ENCODE peak calls at places on chromosomes 11 and 22, in ten cellular contexts. H is K562, M is GM12892, I is tibial nerve, V is breast epithelium, K is vagina, T is HCT116, A is A549, Q is Peyer's patch, U is body of pancreas. Y is an unnamed sample.

GRCh38 chr11:108561535-108561991 is 32.0 kb downstream of the EXPH5 start:
- DNase-seq in H (no peak), M (no peak), I (no peak), V (no peak), K (no peak), T (no peak), A (no peak), Q (no peak), U (no peak), Y (no peak)

GRCh38 chr22:42742940-42743339 is 22.3 kb upstream of the A4GALT start:
- DNase-seq in H (peak), M (no peak), I (no peak), V (no peak), K (no peak), T (no peak), A (no peak), Q (no peak), U (no peak), Y (no peak)

GRCh38 chr11:73273246-73273890 is 1.2 kb downstream of the P2RY6 start:
- DNase-seq in H (no peak), M (no peak), I (peak), V (no peak), K (no peak), T (no peak), A (no peak), Q (peak), U (no peak), Y (no peak)

GRCh38 chr11:17738350-17739207 is 4.0 kb downstream of the KCNC1 start:
- DNase-seq in H (peak), M (no peak), I (no peak), V (peak), K (no peak), T (no peak), A (no peak), Q (peak), U (no peak), Y (no peak)

GRCh38 chr11:126647735-126648134 is 292.2 kb downstream of the ST3GAL4 start:
- DNase-seq in H (no peak), M (no peak), I (no peak), V (no peak), K (no peak), T (peak), A (peak), Q (no peak), U (no peak), Y (peak)

GRCh38 chr11:27347949-27348879 is 14.8 kb downstream of the CCDC34 start:
- DNase-seq in H (no peak), M (no peak), I (no peak), V (no peak), K (no peak), T (no peak), A (no peak), Q (no peak), U (no peak), Y (no peak)

GRCh38 chr11:116882386-116882785 is 45.0 kb upstream of the APOA1 start:
- DNase-seq in H (no peak), M (no peak), I (no peak), V (no peak), K (no peak), T (peak), A (no peak), Q (no peak), U (no peak), Y (no peak)

GRCh38 chr11:110179064-110179463 is 85.9 kb downstream of the ZC3H12C start:
- DNase-seq in H (no peak), M (no peak), I (no peak), V (no peak), K (no peak), T (no peak), A (no peak), Q (no peak), U (no peak), Y (no peak)

GRCh38 chr11:69089258-69089657 is 40.5 kb downstream of the TPCN2 start:
- DNase-seq in H (no peak), M (no peak), I (no peak), V (no peak), K (no peak), T (no peak), A (no peak), Q (no peak), U (peak), Y (peak)

GRCh38 chr22:30294066-30294465 is 4.8 kb upstream of the CASTOR1 start:
- DNase-seq in H (no peak), M (no peak), I (no peak), V (no peak), K (no peak), T (no peak), A (no peak), Q (no peak), U (no peak), Y (no peak)

GRCh38 chr11:40129276-40129675 is 1330.2 kb downstream of the LRRC4C start:
- DNase-seq in H (no peak), M (no peak), I (no peak), V (no peak), K (no peak), T (no peak), A (no peak), Q (no peak), U (no peak), Y (no peak)

GRCh38 chr11:41920374-41920773 is 460.9 kb upstream of the LRRC4C start:
- DNase-seq in H (no peak), M (no peak), I (no peak), V (no peak), K (no peak), T (no peak), A (no peak), Q (no peak), U (no peak), Y (no peak)

GRCh38 chr11:123624974-123625373 is 29.4 kb downstream of the SCN3B start:
- DNase-seq in H (no peak), M (no peak), I (no peak), V (no peak), K (no peak), T (no peak), A (no peak), Q (no peak), U (no peak), Y (no peak)

GRCh38 chr11:17412488-17413180 is 24.2 kb upstream of the KCNJ11 start:
- DNase-seq in H (no peak), M (no peak), I (no peak), V (no peak), K (no peak), T (no peak), A (no peak), Q (no peak), U (no peak), Y (no peak)

GRCh38 chr11:88494857-88495256 is 157.3 kb upstream of the CTSC start:
- DNase-seq in H (peak), M (no peak), I (no peak), V (no peak), K (no peak), T (no peak), A (no peak), Q (no peak), U (no peak), Y (no peak)

GRCh38 chr11:113248702-113249490 is 65.5 kb upstream of the TTC12 start:
- DNase-seq in H (no peak), M (no peak), I (no peak), V (no peak), K (no peak), T (no peak), A (no peak), Q (no peak), U (no peak), Y (no peak)

GRCh38 chr11:117315285-117316196 is 515 bp downstream of the BACE1 start:
- DNase-seq in H (no peak), M (no peak), I (no peak), V (no peak), K (no peak), T (no peak), A (no peak), Q (no peak), U (no peak), Y (peak)

GRCh38 chr11:2931771-2932738 is 2.8 kb upstream of the PHLDA2 start:
- DNase-seq in H (no peak), M (no peak), I (no peak), V (peak), K (no peak), T (no peak), A (no peak), Q (peak), U (peak), Y (no peak)

GRCh38 chr11:119726585-119727522 is 2.1 kb downstream of the NECTIN1 start:
- DNase-seq in H (no peak), M (no peak), I (no peak), V (no peak), K (no peak), T (no peak), A (no peak), Q (no peak), U (no peak), Y (no peak)

GRCh38 chr11:134391656-134392055 is 20.4 kb downstream of the B3GAT1 start:
- DNase-seq in H (no peak), M (no peak), I (no peak), V (no peak), K (no peak), T (no peak), A (no peak), Q (no peak), U (no peak), Y (no peak)

GRCh38 chr11:2805388-2806057 is 80.1 kb downstream of the CDKN1C start:
- DNase-seq in H (no peak), M (no peak), I (peak), V (peak), K (no peak), T (no peak), A (no peak), Q (peak), U (peak), Y (no peak)

GRCh38 chr11:46296520-46297448 is 19.3 kb downstream of the CREB3L1 start:
- DNase-seq in H (peak), M (no peak), I (no peak), V (no peak), K (no peak), T (no peak), A (no peak), Q (no peak), U (no peak), Y (no peak)

GRCh38 chr11:3745161-3745560 is 52.2 kb downstream of the NUP98 start:
- DNase-seq in H (no peak), M (no peak), I (no peak), V (no peak), K (no peak), T (no peak), A (no peak), Q (no peak), U (no peak), Y (no peak)

GRCh38 chr11:65786786-65787636 is at the start of gene OVOL1:
- DNase-seq in H (no peak), M (no peak), I (no peak), V (peak), K (no peak), T (peak), A (no peak), Q (peak), U (peak), Y (no peak)

GRCh38 chr11:17606206-17607082 is 59.4 kb downstream of the OTOG start:
- DNase-seq in H (peak), M (no peak), I (no peak), V (no peak), K (peak), T (no peak), A (no peak), Q (no peak), U (no peak), Y (no peak)

GRCh38 chr11:68532719-68533369 is 72.3 kb downstream of the PPP6R3 start:
- DNase-seq in H (no peak), M (no peak), I (no peak), V (no peak), K (no peak), T (no peak), A (no peak), Q (no peak), U (no peak), Y (no peak)

GRCh38 chr11:82577246-82577645 is 156.4 kb downstream of the FAM181B start:
- DNase-seq in H (no peak), M (no peak), I (no peak), V (no peak), K (no peak), T (no peak), A (no peak), Q (no peak), U (no peak), Y (no peak)

GRCh38 chr22:23538502-23538860 is 41.6 kb downstream of the IGLL1 start:
- DNase-seq in H (peak), M (no peak), I (no peak), V (no peak), K (no peak), T (no peak), A (no peak), Q (peak), U (no peak), Y (no peak)

GRCh38 chr11:102216433-102217163 is 100.7 kb upstream of the BIRC3 start:
- DNase-seq in H (no peak), M (no peak), I (no peak), V (no peak), K (no peak), T (no peak), A (no peak), Q (no peak), U (no peak), Y (no peak)

GRCh38 chr22:38069372-38070249 is 12.4 kb downstream of the PICK1 start:
- DNase-seq in H (peak), M (no peak), I (peak), V (no peak), K (no peak), T (no peak), A (no peak), Q (no peak), U (no peak), Y (no peak)

GRCh38 chr11:46099973-46100335 is 21.3 kb downstream of the PHF21A start:
- DNase-seq in H (no peak), M (no peak), I (no peak), V (no peak), K (no peak), T (no peak), A (no peak), Q (no peak), U (no peak), Y (no peak)

GRCh38 chr11:59223611-59224010 is 10.9 kb upstream of the MPEG1 start:
- DNase-seq in H (no peak), M (no peak), I (no peak), V (no peak), K (no peak), T (no peak), A (no peak), Q (no peak), U (no peak), Y (no peak)

GRCh38 chr11:113267536-113267935 is 46.8 kb upstream of the TTC12 start:
- DNase-seq in H (no peak), M (no peak), I (no peak), V (no peak), K (no peak), T (no peak), A (no peak), Q (no peak), U (no peak), Y (no peak)

GRCh38 chr11:96905663-96906062 is 515.9 kb downstream of the JRKL start:
- DNase-seq in H (no peak), M (no peak), I (no peak), V (no peak), K (no peak), T (no peak), A (no peak), Q (no peak), U (no peak), Y (no peak)

GRCh38 chr11:103648670-103649400 is 387.6 kb upstream of the DDI1 start:
- DNase-seq in H (no peak), M (no peak), I (no peak), V (no peak), K (no peak), T (no peak), A (no peak), Q (no peak), U (no peak), Y (no peak)
- TF ChIP-seq POLR2A in H (no peak), M (peak), I (no peak), V (no peak), K (no peak), T (no peak), A (no peak), Q (no peak), U (no peak), Y (no peak)

DNA sequence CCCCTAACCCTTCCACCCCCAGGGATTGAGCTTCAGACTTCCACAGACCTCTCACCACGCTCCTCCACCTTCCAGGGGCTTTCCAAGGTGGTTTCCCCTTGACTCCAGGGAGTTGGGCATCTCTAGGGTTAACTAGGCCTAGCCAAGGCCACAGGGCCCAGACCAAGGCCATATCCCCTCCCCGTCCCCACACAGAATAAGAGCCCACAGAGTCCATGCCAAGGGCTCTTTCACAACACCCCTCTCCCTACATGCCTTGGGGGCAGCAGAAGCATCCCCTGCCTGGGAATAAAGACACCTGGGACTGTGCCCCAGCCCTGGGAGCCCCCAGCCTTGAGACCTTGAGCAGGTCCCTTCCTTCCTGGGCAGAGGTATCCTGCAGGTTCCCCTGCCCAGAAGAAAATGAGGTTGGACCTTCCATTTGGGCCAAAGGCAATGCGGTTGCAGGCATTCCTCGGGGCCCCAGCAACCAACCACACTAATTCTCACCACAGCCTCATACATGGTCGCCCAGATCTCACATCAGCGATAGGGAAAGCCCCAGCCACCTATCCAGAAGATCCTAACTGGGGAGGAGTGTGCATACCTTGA is 1.8 kb downstream of the GDPD5 start:
- DNase-seq in H (no peak), M (no peak), I (no peak), V (no peak), K (no peak), T (no peak), A (no peak), Q (no peak), U (peak), Y (no peak)
- TF ChIP-seq POLR2A in H (no peak), M (no peak), I (no peak), V (no peak), K (no peak), T (no peak), A (no peak), Q (no peak), U (no peak), Y (no peak)

GRCh38 chr11:61816736-61817455 is at the start of gene FADS1:
- DNase-seq in H (peak), M (peak), I (peak), V (no peak), K (no peak), T (peak), A (peak), Q (peak), U (peak), Y (peak)
- TF ChIP-seq POLR2A in H (no peak), M (peak), I (peak), V (no peak), K (peak), T (peak), A (peak), Q (no peak), U (peak), Y (peak)

GRCh38 chr22:40177738-40178416 is at the start of gene TNRC6B:
- DNase-seq in H (peak), M (peak), I (peak), V (no peak), K (no peak), T (peak), A (peak), Q (peak), U (peak), Y (peak)
- TF ChIP-seq POLR2A in H (peak), M (peak), I (peak), V (peak), K (peak), T (peak), A (peak), Q (peak), U (peak), Y (peak)

DNA sequence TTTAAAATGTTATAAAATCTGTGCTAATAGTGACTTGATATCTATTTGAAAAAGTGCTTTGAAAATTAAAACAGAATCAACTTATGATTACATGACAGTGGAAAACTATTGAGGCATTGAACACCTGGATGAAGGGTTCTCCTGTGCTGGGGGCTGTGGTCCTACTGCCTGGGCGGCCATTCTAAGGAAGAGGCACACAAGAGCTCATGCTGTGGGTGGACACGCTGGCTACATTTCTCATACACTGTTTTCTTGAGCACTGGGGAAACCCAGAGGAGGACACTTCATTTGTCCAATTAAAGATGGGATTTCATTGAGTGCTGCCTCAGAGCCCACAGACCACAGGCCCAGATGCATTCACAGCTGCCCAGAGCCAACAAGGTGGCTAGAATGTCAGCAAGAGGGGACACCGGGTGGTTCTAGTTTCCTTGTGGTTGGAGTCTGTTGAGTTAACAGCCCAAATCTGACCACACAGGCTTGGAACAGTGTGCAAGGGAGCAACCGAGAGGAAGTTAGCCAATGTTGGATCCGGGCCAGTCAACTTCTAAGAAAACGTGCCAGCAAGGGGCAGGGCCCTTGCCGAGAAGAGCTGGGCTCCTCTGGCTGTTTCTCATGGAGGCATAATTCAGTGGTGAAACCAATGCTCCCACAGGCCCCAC is 35.1 kb upstream of the SORL1 start:
- DNase-seq in H (no peak), M (no peak), I (peak), V (peak), K (no peak), T (no peak), A (no peak), Q (peak), U (peak), Y (no peak)
- TF ChIP-seq POLR2A in H (no peak), M (no peak), I (no peak), V (no peak), K (no peak), T (no peak), A (no peak), Q (no peak), U (no peak), Y (no peak)

GRCh38 chr22:43817402-43817801 is 5.3 kb upstream of the EFCAB6 start:
- DNase-seq in H (no peak), M (no peak), I (no peak), V (no peak), K (peak), T (no peak), A (no peak), Q (no peak), U (no peak), Y (no peak)

GRCh38 chr22:43820671-43821305 is 8.7 kb upstream of the EFCAB6 start:
- DNase-seq in H (no peak), M (no peak), I (no peak), V (no peak), K (peak), T (no peak), A (no peak), Q (peak), U (no peak), Y (no peak)

GRCh38 chr22:43821606-43822425 is 9.7 kb upstream of the EFCAB6 start:
- DNase-seq in H (no peak), M (no peak), I (no peak), V (no peak), K (peak), T (no peak), A (no peak), Q (peak), U (no peak), Y (no peak)

GRCh38 chr22:43819691-43820670 is 7.9 kb upstream of the EFCAB6 start:
- DNase-seq in H (no peak), M (no peak), I (no peak), V (no peak), K (peak), T (no peak), A (no peak), Q (peak), U (no peak), Y (no peak)

GRCh38 chr22:43818981-43819690 is 7.0 kb upstream of the EFCAB6 start:
- DNase-seq in H (no peak), M (no peak), I (no peak), V (no peak), K (peak), T (no peak), A (no peak), Q (no peak), U (no peak), Y (no peak)
- TF ChIP-seq POLR2A in H (no peak), M (no peak), I (no peak), V (no peak), K (no peak), T (no peak), A (no peak), Q (no peak), U (no peak), Y (no peak)